ENCODE peak calls at places on chromosome 10, in five cellular contexts. K is iris pigment epithelial cell, E is lower leg skin, H is astrocyte of the spinal cord, T is prostate gland. L is an unnamed sample.

GRCh38 chr10:93032105-93032808 is 28.3 kb upstream of the CYP26C1 start:
- DNase-seq in K (no peak), E (no peak), T (no peak), H (no peak), L (no peak)

GRCh38 chr10:113007821-113008220 is 57.8 kb downstream of the TCF7L2 start:
- DNase-seq in T (no peak), E (no peak), K (no peak), H (no peak), L (no peak)

GRCh38 chr10:116845823-116846222 is 3.5 kb upstream of the ENO4 start:
- DNase-seq in E (no peak), K (no peak), T (no peak), H (no peak), L (no peak)

GRCh38 chr10:117678106-117678505 is 135.6 kb downstream of the EMX2 start:
- DNase-seq in E (no peak), H (no peak), T (no peak), K (peak; percentile 51), L (no peak)

GRCh38 chr10:67550042-67550441 is 146.0 kb downstream of the CTNNA3 start:
- DNase-seq in H (no peak), K (peak; percentile 53), E (no peak), T (no peak), L (no peak)

GRCh38 chr10:70677620-70678249 is 5.4 kb downstream of the ADAMTS14 start:
- DNase-seq in T (no peak), H (no peak), E (no peak), K (no peak), L (no peak)

GRCh38 chr10:76251773-76252617 is 820.6 kb downstream of the LRMDA start:
- DNase-seq in H (peak; percentile 92), E (no peak), K (no peak), T (peak; percentile 38), L (no peak)

GRCh38 chr10:52539463-52539862 is 225.4 kb downstream of the DKK1 start:
- DNase-seq in T (no peak), K (peak; percentile 45), H (peak; percentile 47), E (no peak), L (no peak)

GRCh38 chr10:99658622-99659030 is 683 bp upstream of the ENTPD7 start:
- DNase-seq in E (no peak), T (peak; percentile 11), H (peak; percentile 15), K (peak; percentile 57), L (no peak)

GRCh38 chr10:394061-394438 is 258.8 kb downstream of the ZMYND11 start:
- DNase-seq in K (no peak), E (no peak), H (no peak), T (no peak), L (no peak)

GRCh38 chr10:129842031-129842430 is 122.0 kb downstream of the EBF3 start:
- DNase-seq in E (no peak), K (no peak), H (no peak), T (no peak), L (no peak)

GRCh38 chr10:81920213-81920829 is 45.3 kb downstream of the NRG3 start:
- DNase-seq in T (no peak), H (no peak), K (no peak), E (no peak), L (no peak)

GRCh38 chr10:43057231-43057711 is 19.6 kb upstream of the RET start:
- DNase-seq in K (no peak), H (no peak), T (no peak), E (no peak), L (no peak)

GRCh38 chr10:13865758-13866491 is 279.2 kb downstream of the PRPF18 start:
- DNase-seq in T (no peak), H (peak; percentile 73), E (no peak), K (peak; percentile 63), L (no peak)

GRCh38 chr10:84054743-84055142 is 84.6 kb upstream of the GHITM start:
- DNase-seq in H (no peak), E (no peak), T (no peak), K (no peak), L (no peak)

GRCh38 chr10:70780772-70781171 is 4.4 kb downstream of the TBATA start:
- DNase-seq in E (no peak), H (no peak), K (no peak), T (no peak), L (no peak)

GRCh38 chr10:132962623-132963429 is 20.5 kb upstream of the CFAP46 start:
- DNase-seq in K (peak; percentile 59), H (peak; percentile 6), T (no peak), E (no peak), L (no peak)

GRCh38 chr10:22810643-22811254 is 96.4 kb upstream of the PIP4K2A start:
- DNase-seq in E (no peak), K (no peak), T (no peak), H (no peak), L (no peak)